ENCODE peak calls at places on chromosomes 5 and 9, in five cellular contexts. N is IMR-90, R is H1, L is neuronal stem cell, U is H9. J is an unnamed sample.

GRCh38 chr5:77851229-77852067 is 75.3 kb upstream of the TBCA start:
- DNase-seq in N (peak), R (peak), L (peak), U (peak), J (peak)

GRCh38 chr5:1728846-1729245 is 70.8 kb downstream of the MRPL36 start:
- DNase-seq in N (no peak), R (peak), L (no peak), U (peak), J (no peak)

GRCh38 chr5:141560141-141560540 is 58.7 kb downstream of the DIAPH1 start:
- DNase-seq in N (no peak), R (no peak), L (no peak), U (no peak), J (no peak)

GRCh38 chr5:90886381-90886780 is 327.8 kb downstream of the ADGRV1 start:
- DNase-seq in N (no peak), R (no peak), L (no peak), U (no peak), J (no peak)

GRCh38 chr5:145360936-145361335 is 474.2 kb downstream of the PRELID2 start:
- DNase-seq in N (peak), R (no peak), L (no peak), U (no peak), J (no peak)

GRCh38 chr5:80884851-80885697 is 75.1 kb upstream of the RASGRF2 start:
- DNase-seq in N (peak), R (no peak), L (no peak), U (no peak), J (peak)

GRCh38 chr9:25716220-25716872 is 38.1 kb upstream of the TUSC1 start:
- DNase-seq in N (peak), R (peak), L (peak), U (peak), J (peak)

GRCh38 chr5:72358925-72359324 is 38.8 kb downstream of the PTCD2 start:
- DNase-seq in N (no peak), R (no peak), L (no peak), U (no peak), J (no peak)

GRCh38 chr9:128190516-128191405 is 611 bp downstream of the CIZ1 start:
- DNase-seq in N (no peak), R (peak), L (no peak), U (no peak), J (no peak)

GRCh38 chr5:2003690-2004365 is 121.1 kb upstream of the IRX4 start:
- DNase-seq in N (no peak), R (no peak), L (no peak), U (no peak), J (no peak)

GRCh38 chr5:77224672-77225355 is 14.3 kb downstream of the PDE8B start:
- DNase-seq in N (peak), R (no peak), L (no peak), U (no peak), J (peak)

DNA sequence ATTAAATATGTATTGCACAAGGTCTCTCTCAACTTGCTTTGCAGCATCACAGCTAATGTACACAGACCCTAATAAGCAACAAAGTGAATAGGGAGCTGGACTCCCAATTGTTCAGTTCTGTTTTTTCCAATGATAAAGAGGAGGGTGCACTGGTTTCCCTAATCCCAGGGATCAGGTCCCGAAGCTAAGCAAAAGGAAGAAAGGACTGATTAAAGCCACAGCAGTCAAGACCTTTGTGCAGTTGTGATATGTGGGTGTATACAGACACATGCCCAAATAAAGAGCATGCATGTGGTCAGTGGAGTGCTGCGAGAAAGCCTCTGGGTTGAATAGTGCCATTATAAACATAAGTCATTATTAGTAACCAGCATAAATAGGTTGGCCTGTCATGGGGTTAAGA is 1863.2 kb upstream of the WWC1 start:
- DNase-seq in N (no peak), R (no peak), L (peak), U (no peak), J (no peak)
- H3K18ac ChIP-seq in N (no peak), R (peak), L (no peak), U (no peak), J (no peak)

GRCh38 chr5:170316933-170317332 is 19.4 kb upstream of the LCP2 start:
- DNase-seq in N (no peak), R (no peak), L (no peak), U (no peak), J (no peak)
- H3K18ac ChIP-seq in N (no peak), R (no peak), L (no peak), U (no peak), J (no peak)

DNA sequence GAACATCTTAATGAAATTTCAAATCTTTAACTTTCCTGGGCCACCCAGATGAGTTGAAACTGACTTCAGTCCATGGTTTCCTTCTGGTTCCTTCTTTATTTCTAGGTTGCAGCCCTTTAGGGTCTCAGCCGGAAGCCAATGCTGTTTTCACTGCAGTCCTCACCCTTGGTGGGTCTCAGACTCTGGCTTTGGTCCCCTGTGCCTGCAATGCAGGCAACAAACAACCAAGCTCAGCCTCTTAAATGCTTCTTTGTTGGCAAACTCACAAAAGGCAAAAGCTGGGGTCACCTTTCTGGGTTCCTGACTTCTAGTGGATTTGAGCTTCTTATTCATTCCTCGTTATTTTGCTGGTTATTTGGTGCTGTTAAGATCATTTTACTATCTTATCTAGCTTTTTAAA is 19.3 kb upstream of the APC start:
- DNase-seq in N (no peak), R (no peak), L (peak), U (no peak), J (no peak)
- H3K18ac ChIP-seq in N (no peak), R (no peak), L (no peak), U (no peak), J (no peak)

DNA sequence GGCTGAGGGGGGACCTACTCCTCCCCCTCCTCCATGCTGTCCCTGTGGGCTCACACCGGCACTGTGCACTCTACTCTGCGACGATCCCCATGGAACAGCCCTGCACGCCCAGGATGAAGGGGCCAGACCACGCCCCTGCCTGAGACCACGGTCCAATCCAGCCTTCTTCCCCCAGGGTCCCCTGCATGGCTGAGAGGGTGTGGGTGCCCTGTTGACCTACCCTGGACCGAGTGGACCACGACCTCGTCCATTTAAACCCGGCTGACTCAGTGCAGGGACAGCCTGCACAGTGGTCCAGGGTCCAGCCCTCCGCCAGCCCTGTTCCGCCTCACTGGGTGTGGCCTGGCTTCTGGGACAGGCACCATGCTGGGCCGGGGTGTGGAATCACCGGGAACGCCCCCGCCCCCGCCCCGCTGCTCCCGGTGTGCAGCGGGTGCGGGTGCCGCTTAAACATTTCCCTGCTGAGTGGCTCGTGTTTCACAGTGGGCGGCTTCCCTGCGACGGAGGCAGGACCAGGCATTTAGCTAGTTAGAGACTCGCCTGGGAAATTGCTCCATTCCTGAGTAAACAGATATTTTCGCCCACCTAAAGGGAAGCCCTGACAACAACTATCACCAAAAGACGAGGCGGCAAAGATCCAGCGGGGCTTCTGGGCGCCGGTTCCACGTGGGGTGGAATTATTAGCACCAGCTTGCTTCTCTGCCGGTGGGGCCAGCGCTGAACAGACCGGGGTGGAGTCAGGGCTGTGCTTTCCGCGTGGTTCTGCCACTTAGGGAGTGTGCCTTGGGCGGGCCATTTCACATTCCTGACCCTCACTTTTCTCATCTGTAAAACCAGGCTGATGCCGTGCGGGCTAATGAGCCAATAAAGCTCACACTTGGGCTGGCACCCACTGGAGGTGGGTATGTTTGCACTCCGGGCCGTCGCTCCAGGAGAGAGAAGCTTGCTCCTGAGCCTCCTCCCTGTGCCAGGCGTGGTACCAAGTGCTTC is 22.6 kb downstream of the DBH start:
- DNase-seq in N (peak), R (peak), L (peak), U (no peak), J (no peak)
- H3K18ac ChIP-seq in N (no peak), R (peak), L (peak), U (no peak), J (no peak)

GRCh38 chr9:116566677-116567488 is 120.2 kb upstream of the TRIM32 start:
- DNase-seq in N (peak), R (no peak), L (no peak), U (no peak), J (no peak)
- H3K18ac ChIP-seq in N (peak), R (no peak), L (no peak), U (no peak), J (no peak)

GRCh38 chr9:112856200-112856599 is 34.5 kb downstream of the SLC46A2 start:
- DNase-seq in N (no peak), R (no peak), L (no peak), U (no peak), J (no peak)

GRCh38 chr9:112858625-112859147 is 32.0 kb downstream of the SLC46A2 start:
- DNase-seq in N (peak), R (no peak), L (no peak), U (no peak), J (no peak)

GRCh38 chr9:112858005-112858404 is 32.7 kb downstream of the SLC46A2 start:
- DNase-seq in N (no peak), R (no peak), L (no peak), U (no peak), J (no peak)

GRCh38 chr9:112854657-112855056 is 36.0 kb downstream of the SLC46A2 start:
- DNase-seq in N (no peak), R (no peak), L (no peak), U (no peak), J (no peak)

DNA sequence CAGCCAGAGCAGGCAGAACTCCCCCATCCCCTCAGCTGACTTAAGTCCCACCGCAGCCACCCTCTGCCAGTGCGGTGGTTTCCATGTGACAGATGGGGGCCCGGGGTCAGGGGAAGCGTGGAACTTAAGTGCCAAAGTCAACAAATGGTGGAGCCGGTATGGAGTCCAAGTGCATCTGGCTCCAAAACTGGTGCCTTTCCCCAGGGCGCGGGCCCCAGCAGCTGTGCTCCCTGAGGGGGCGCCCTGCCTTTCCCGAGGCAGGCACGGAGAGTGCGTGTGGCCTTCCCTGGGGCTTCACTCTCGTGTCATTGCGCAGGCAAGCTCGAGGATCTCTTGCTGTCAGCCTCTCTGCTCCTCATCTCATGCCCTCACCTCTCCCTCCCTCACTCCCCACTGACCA is 33.8 kb downstream of the SLC46A2 start:
- DNase-seq in N (no peak), R (no peak), L (no peak), U (no peak), J (no peak)
- H3K18ac ChIP-seq in N (no peak), R (no peak), L (peak), U (no peak), J (no peak)

GRCh38 chr9:28365020-28365640 is 791.8 kb upstream of the C9orf72 start:
- DNase-seq in N (no peak), R (peak), L (peak), U (peak), J (no peak)
- H3K18ac ChIP-seq in N (no peak), R (no peak), L (no peak), U (no peak), J (no peak)